ENCODE peak calls at places on chromosomes 1 and 21, in eight cellular contexts. K is small intestine, A is left ventricle myocardium inferior, W is astrocyte, R is Karpas-422, O is stomach, S is ovary, P is fibroblast of lung. G is an unnamed sample.

GRCh38 chr21:29378814-29379213 is 80.1 kb downstream of the BACH1 start:
- DNase-seq in O (peak; percentile 34), A (no peak), W (peak; percentile 34), R (no peak), K (no peak), P (peak; percentile 22), S (no peak), G (no peak)

GRCh38 chr21:35768187-35768586 is 292.1 kb downstream of the SETD4 start:
- DNase-seq in A (no peak), R (no peak), O (no peak), S (no peak), W (peak; percentile 9), K (no peak), P (no peak), G (no peak)

GRCh38 chr1:64268653-64269557 is 65.5 kb downstream of the UBE2U start:
- DNase-seq in A (peak; percentile 31), W (peak; percentile 57), S (peak; percentile 65), K (peak; percentile 74), P (peak; percentile 93), O (peak; percentile 71), R (peak; percentile 88), G (peak; percentile 61)

GRCh38 chr1:152110860-152111514 is 4.3 kb downstream of the TCHH start:
- DNase-seq in P (peak; percentile 37), W (peak; percentile 55), O (no peak), K (peak; percentile 31), R (peak; percentile 64), S (no peak), A (peak; percentile 17), G (no peak)

GRCh38 chr1:8733463-8733862 is 84.0 kb downstream of the RERE start:
- DNase-seq in R (no peak), O (peak; percentile 46), A (no peak), S (no peak), P (no peak), W (no peak), K (no peak), G (no peak)

GRCh38 chr1:192809286-192810252 is 730 bp downstream of the RGS2 start:
- DNase-seq in O (peak; percentile 35), W (peak; percentile 49), R (peak; percentile 87), P (peak; percentile 70), K (peak; percentile 58), S (no peak), A (peak; percentile 25), G (peak; percentile 75)

GRCh38 chr1:173392895-173393654 is 84.1 kb upstream of the PRDX6 start:
- DNase-seq in O (no peak), A (no peak), S (no peak), R (no peak), K (no peak), W (peak; percentile 92), P (peak; percentile 89), G (no peak)

GRCh38 chr1:182782587-182782913 is 7.0 kb upstream of the NPL start:
- DNase-seq in P (no peak), S (no peak), K (no peak), R (no peak), A (no peak), O (no peak), W (no peak), G (no peak)

GRCh38 chr1:198337886-198338285 is 181.1 kb downstream of the NEK7 start:
- DNase-seq in R (no peak), W (no peak), P (no peak), A (no peak), S (no peak), O (no peak), K (no peak), G (no peak)

GRCh38 chr1:172451002-172451443 is 7.2 kb upstream of the PIGC start:
- DNase-seq in W (peak; percentile 79), O (peak; percentile 43), P (peak; percentile 59), R (no peak), S (no peak), K (peak; percentile 89), A (no peak), G (no peak)

GRCh38 chr1:110874303-110875215 is 1.6 kb downstream of the CD53 start:
- DNase-seq in S (no peak), A (no peak), O (no peak), W (no peak), P (no peak), R (no peak), K (peak; percentile 30), G (no peak)

GRCh38 chr1:192700834-192701271 is 64.9 kb downstream of the RGS13 start:
- DNase-seq in S (no peak), R (no peak), O (no peak), W (peak; percentile 95), P (peak; percentile 92), K (peak; percentile 12), A (no peak), G (no peak)

GRCh38 chr1:241074507-241074906 is 282.5 kb downstream of the RGS7 start:
- DNase-seq in A (no peak), O (no peak), R (no peak), P (no peak), S (no peak), K (no peak), W (peak; percentile 30), G (no peak)

GRCh38 chr1:45266151-45266801 is 59.9 kb upstream of the ZSWIM5 start:
- DNase-seq in A (peak; percentile 66), P (peak; percentile 86), K (peak; percentile 89), O (peak; percentile 40), R (no peak), W (peak; percentile 89), S (peak; percentile 87), G (no peak)

GRCh38 chr1:212791676-212792395 is at the start of the genes NSL1 and TATDN3:
- DNase-seq in O (peak; percentile 90), W (peak; percentile 87), K (peak; percentile 94), S (peak; percentile 98), P (peak; percentile 93), R (peak; percentile 98), A (peak; percentile 88), G (peak; percentile 93)

GRCh38 chr1:27634166-27634981 is 611 bp downstream of the FGR start:
- DNase-seq in R (no peak), S (peak; percentile 42), P (no peak), O (peak; percentile 49), A (peak; percentile 71), W (no peak), K (no peak), G (no peak)

GRCh38 chr1:27633640-27634165 is 1.3 kb downstream of the FGR start:
- DNase-seq in O (no peak), K (no peak), A (no peak), S (no peak), R (no peak), P (no peak), W (no peak), G (no peak)

GRCh38 chr1:27633298-27633610 is 1.7 kb downstream of the FGR start:
- DNase-seq in S (no peak), A (no peak), W (no peak), R (no peak), O (no peak), P (no peak), K (no peak), G (no peak)

GRCh38 chr1:27635410-27636142 is 591 bp upstream of the FGR start:
- DNase-seq in A (no peak), R (no peak), K (no peak), O (no peak), P (no peak), S (no peak), W (no peak), G (no peak)

DNA sequence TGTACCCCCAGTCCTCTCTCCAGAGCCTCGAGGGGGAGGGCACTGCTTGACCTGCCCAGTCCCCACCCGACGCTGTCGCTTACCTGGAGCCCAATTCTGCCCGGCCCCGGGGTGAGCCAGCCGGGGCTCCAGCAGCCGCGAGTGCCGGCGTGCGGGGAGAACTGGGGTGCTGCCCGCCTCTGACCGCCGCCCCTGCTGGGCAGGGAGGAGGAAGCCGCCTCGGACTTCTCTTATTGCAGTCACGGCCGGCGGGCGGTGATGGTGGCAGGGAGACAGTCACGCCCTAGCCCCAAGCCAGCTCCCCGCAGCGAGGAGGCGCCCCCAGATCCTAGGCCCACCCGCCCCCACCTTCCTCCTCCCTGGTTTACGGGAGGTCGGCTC is at the start of gene FGR:
- DNase-seq in O (peak; percentile 44), R (no peak), A (peak; percentile 57), K (no peak), P (no peak), S (no peak), W (no peak), G (no peak)
- H3K27ac ChIP-seq in O (peak within 1 kb of the TSS; percentile 59), R (no peak within 1 kb of the TSS), A (peak within 1 kb of the TSS; percentile 92), K (peak within 1 kb of the TSS; percentile 75), P (no peak within 1 kb of the TSS), S (no peak within 1 kb of the TSS), W (no peak within 1 kb of the TSS), G (peak within 1 kb of the TSS; percentile 65)

DNA sequence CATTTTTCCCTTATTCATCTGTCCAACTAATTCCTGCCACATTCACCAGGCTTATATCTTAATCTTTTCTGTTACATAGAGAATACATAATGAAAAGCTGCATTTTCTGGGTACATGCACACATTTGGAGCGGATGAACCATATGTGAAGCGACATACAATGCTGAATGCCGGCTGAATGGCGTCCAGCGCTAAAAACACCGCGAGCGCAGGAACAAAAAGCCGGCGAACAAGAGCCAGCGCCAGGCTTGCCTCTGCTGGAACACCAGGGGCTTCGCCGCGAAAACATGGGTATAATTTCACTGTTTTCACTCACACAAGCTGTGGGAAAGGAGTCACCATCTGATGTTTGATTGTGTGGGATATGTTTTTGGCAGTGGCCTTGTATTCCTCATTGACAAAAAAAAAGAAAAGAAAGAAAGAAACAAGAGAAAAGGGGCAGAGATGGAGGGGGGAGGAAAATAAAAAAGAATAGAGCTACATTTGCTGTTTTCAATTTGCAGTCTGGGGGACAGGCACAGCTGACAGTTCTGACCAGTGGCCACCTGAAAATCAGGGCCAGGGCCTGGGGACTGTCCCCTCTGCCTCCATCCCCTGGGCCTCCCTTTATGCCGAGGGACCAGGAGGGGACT is 70.3 kb upstream of the OLIG2 start:
- DNase-seq in R (no peak), P (no peak), O (no peak), K (no peak), S (no peak), W (no peak), A (no peak), G (no peak)
- H3K27ac ChIP-seq in R (no peak overlapping the region), P (no peak overlapping the region), O (no peak overlapping the region), K (no peak overlapping the region), S (no peak overlapping the region), W (no peak overlapping the region), A (no peak overlapping the region), G (no peak overlapping the region)

DNA sequence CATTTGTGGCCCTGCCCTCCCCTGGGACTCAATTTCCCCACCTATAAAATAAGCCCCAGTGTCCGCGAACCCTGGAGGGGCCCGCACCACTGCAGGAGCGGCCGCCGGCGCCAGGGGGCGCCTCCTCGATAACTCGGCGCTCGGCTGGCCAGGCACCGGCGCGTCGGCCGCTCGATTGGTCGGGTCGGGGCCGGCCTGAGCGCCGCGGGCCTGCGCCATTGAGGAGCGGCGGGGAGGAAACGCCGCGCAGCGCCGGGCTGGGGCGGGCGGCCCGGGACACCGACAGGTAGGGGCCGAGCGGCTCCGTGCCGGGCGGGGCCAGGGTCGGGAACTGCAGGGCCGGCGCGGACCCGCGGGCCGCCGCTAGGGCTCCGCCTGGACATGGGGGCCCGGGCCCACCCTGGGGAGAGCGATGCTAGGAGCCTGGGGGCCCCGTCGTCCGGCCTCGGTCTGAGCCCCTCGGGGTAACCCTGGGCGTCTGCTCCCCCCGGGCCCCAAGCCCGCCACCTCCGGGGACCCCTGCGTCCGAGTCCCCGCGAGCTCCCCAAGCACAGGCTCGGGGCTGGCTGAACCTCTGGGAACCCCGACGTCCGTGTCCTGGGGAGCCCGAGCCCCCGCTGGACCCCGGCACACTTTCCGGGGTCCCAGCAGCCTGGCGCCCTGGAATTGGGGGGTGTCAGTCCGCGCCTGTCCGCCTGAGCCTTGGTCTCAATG is at the start of gene VPS13D:
- DNase-seq in K (peak; percentile 80), S (peak; percentile 86), O (peak; percentile 89), W (peak; percentile 45), P (peak; percentile 72), R (peak; percentile 93), A (peak; percentile 86), G (peak; percentile 71)
- H3K27ac ChIP-seq in K (peak within 1 kb of the TSS; percentile 86), S (peak within 1 kb of the TSS; percentile 83), O (peak within 1 kb of the TSS; percentile 78), W (peak within 1 kb of the TSS; percentile 61), P (peak within 1 kb of the TSS; percentile 68), R (no peak within 1 kb of the TSS), A (peak within 1 kb of the TSS; percentile 95), G (peak within 1 kb of the TSS; percentile 84)

GRCh38 chr1:164823486-164824279 is 264.7 kb downstream of the PBX1 start:
- DNase-seq in W (peak; percentile 88), K (no peak), P (peak; percentile 81), A (no peak), O (no peak), R (no peak), S (no peak), G (no peak)
- H3K27ac ChIP-seq in W (no peak overlapping the region), K (no peak overlapping the region), P (no peak overlapping the region), A (peak overlapping the region; percentile 82), O (no peak overlapping the region), R (no peak overlapping the region), S (no peak overlapping the region), G (peak overlapping the region; percentile 29)